ENCODE peak calls at places on chromosomes 2 and 18, in ten cellular contexts. S is foreskin fibroblast, O is caudate nucleus, I is NCI-H187, R is A549, D is BJ, Y is KBM-7, L is upper lobe of right lung, C is OCI-LY7, Q is fibroblast of mammary gland. F is an unnamed sample.

GRCh38 chr2:8436585-8436984 is 245.3 kb upstream of the ID2 start:
- DNase-seq in S (no peak), O (no peak), I (no peak), R (no peak), D (no peak), Y (no peak), L (no peak), C (no peak), Q (no peak), F (no peak)

GRCh38 chr2:80126596-80127189 is 177.9 kb downstream of the LRRTM1 start:
- DNase-seq in S (peak), O (no peak), I (no peak), R (no peak), D (no peak), Y (no peak), L (no peak), C (no peak), Q (peak), F (no peak)

GRCh38 chr2:240557101-240557751 is 562 bp downstream of the ANKMY1 start:
- DNase-seq in S (no peak), O (no peak), I (no peak), R (no peak), D (no peak), Y (no peak), L (no peak), C (no peak), Q (no peak), F (no peak)

GRCh38 chr2:204664708-204665121 is 119.4 kb downstream of the PARD3B start:
- DNase-seq in S (peak), O (no peak), I (no peak), R (peak), D (peak), Y (no peak), L (no peak), C (no peak), Q (peak), F (no peak)

GRCh38 chr2:171726841-171727460 is 39.7 kb downstream of the DYNC1I2 start:
- DNase-seq in S (peak), O (no peak), I (no peak), R (no peak), D (peak), Y (no peak), L (no peak), C (no peak), Q (peak), F (no peak)

GRCh38 chr2:5777089-5777488 is 84.9 kb downstream of the SOX11 start:
- DNase-seq in S (no peak), O (no peak), I (no peak), R (no peak), D (no peak), Y (no peak), L (no peak), C (no peak), Q (no peak), F (no peak)

GRCh38 chr18:11981633-11982366 is 493 bp downstream of the IMPA2 start:
- DNase-seq in S (no peak), O (no peak), I (no peak), R (no peak), D (no peak), Y (peak), L (no peak), C (peak), Q (peak), F (peak)

GRCh38 chr2:68709421-68709911 is 25.1 kb upstream of the ARHGAP25 start:
- DNase-seq in S (peak), O (no peak), I (no peak), R (peak), D (no peak), Y (peak), L (no peak), C (peak), Q (peak), F (peak)

GRCh38 chr2:147623328-147623727 is 221.5 kb upstream of the ACVR2A start:
- DNase-seq in S (no peak), O (no peak), I (no peak), R (no peak), D (no peak), Y (no peak), L (no peak), C (no peak), Q (no peak), F (no peak)

GRCh38 chr2:84958135-84959044 is 12.6 kb upstream of the KCMF1 start:
- DNase-seq in S (peak), O (no peak), I (no peak), R (peak), D (peak), Y (no peak), L (peak), C (no peak), Q (peak), F (no peak)